ENCODE peak calls at places on chromosome 17, in ten cellular contexts. I is body of pancreas, Y is ovary, T is HCT116, D is thyroid gland, R is transverse colon, W is Peyer's patch, Q is breast epithelium, V is A549, A is IMR-90. O is an unnamed sample.
A peak's percentile ranks its signal among the peaks of the same experiment; 100 is the strongest.

GRCh38 chr17:57597531-57598453 is 147.3 kb downstream of the CCDC182 start:
- DNase-seq in I (peak; percentile 81), Y (peak; percentile 70), T (peak; percentile 65), D (peak; percentile 81), R (peak; percentile 73), W (peak; percentile 63), Q (peak; percentile 55), V (peak; percentile 82), A (peak; percentile 82), O (peak; percentile 57)

GRCh38 chr17:44749076-44750020 is 9.4 kb upstream of the ADAM11 start:
- DNase-seq in I (no peak), Y (no peak), T (no peak), D (no peak), R (no peak), W (peak; percentile 29), Q (no peak), V (no peak), A (no peak), O (no peak)

GRCh38 chr17:82862191-82862590 is 22.4 kb upstream of the ZNF750 start:
- DNase-seq in I (no peak), Y (no peak), T (no peak), D (no peak), R (no peak), W (peak; percentile 32), Q (no peak), V (no peak), A (no peak), O (no peak)

GRCh38 chr17:32755045-32755805 is 121.7 kb downstream of the MYO1D start:
- DNase-seq in I (no peak), Y (no peak), T (peak; percentile 52), D (no peak), R (no peak), W (no peak), Q (no peak), V (peak; percentile 78), A (peak; percentile 76), O (no peak)

GRCh38 chr17:1958134-1958881 is 66.8 kb downstream of the RTN4RL1 start:
- DNase-seq in I (no peak), Y (no peak), T (no peak), D (peak; percentile 62), R (no peak), W (no peak), Q (no peak), V (no peak), A (no peak), O (no peak)

GRCh38 chr17:9307313-9307998 is 268.2 kb downstream of the STX8 start:
- DNase-seq in I (no peak), Y (no peak), T (no peak), D (no peak), R (no peak), W (no peak), Q (no peak), V (no peak), A (peak; percentile 22), O (no peak)

GRCh38 chr17:76036497-76037380 is 9.6 kb upstream of the EVPL start:
- DNase-seq in I (no peak), Y (peak; percentile 56), T (no peak), D (no peak), R (peak; percentile 41), W (no peak), Q (no peak), V (no peak), A (peak; percentile 17), O (no peak)

GRCh38 chr17:57868775-57869598 is 19.1 kb upstream of the MRPS23 start:
- DNase-seq in I (no peak), Y (no peak), T (no peak), D (no peak), R (no peak), W (no peak), Q (no peak), V (no peak), A (no peak), O (no peak)

GRCh38 chr17:72321886-72322285 is 201.1 kb downstream of the SOX9 start:
- DNase-seq in I (no peak), Y (no peak), T (no peak), D (no peak), R (no peak), W (no peak), Q (no peak), V (no peak), A (no peak), O (no peak)

GRCh38 chr17:29243792-29244191 is 2.9 kb upstream of the CRYBA1 start:
- DNase-seq in I (peak; percentile 23), Y (no peak), T (no peak), D (no peak), R (no peak), W (no peak), Q (no peak), V (peak; percentile 83), A (peak; percentile 44), O (no peak)

GRCh38 chr17:48598727-48599126 is 5.1 kb upstream of the HOXB5 start:
- DNase-seq in I (no peak), Y (no peak), T (no peak), D (no peak), R (no peak), W (no peak), Q (no peak), V (no peak), A (no peak), O (no peak)

DNA sequence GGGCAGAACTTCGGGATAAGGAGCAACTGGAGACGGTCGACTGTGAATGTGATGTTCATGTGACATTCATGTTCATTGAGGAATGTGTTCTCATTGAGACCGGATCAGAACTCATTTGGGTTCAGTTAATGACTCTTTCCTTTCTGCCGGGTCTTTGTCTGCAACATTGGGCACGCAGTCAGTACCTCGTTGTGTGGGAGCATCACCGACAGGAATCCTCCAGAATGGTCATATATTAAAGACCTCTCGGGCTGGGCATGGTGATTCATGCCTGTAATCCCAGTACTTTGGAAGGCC is 144.6 kb downstream of the PITPNC1 start:
- DNase-seq in I (no peak), Y (no peak), T (no peak), D (no peak), R (no peak), W (no peak), Q (no peak), V (no peak), A (no peak), O (no peak)
- H3K27ac ChIP-seq in I (no peak overlapping the region), Y (no peak overlapping the region), T (no peak overlapping the region), D (no peak overlapping the region), R (no peak overlapping the region), W (no peak overlapping the region), Q (no peak overlapping the region), V (no peak overlapping the region), A (no peak overlapping the region), O (no peak overlapping the region)

DNA sequence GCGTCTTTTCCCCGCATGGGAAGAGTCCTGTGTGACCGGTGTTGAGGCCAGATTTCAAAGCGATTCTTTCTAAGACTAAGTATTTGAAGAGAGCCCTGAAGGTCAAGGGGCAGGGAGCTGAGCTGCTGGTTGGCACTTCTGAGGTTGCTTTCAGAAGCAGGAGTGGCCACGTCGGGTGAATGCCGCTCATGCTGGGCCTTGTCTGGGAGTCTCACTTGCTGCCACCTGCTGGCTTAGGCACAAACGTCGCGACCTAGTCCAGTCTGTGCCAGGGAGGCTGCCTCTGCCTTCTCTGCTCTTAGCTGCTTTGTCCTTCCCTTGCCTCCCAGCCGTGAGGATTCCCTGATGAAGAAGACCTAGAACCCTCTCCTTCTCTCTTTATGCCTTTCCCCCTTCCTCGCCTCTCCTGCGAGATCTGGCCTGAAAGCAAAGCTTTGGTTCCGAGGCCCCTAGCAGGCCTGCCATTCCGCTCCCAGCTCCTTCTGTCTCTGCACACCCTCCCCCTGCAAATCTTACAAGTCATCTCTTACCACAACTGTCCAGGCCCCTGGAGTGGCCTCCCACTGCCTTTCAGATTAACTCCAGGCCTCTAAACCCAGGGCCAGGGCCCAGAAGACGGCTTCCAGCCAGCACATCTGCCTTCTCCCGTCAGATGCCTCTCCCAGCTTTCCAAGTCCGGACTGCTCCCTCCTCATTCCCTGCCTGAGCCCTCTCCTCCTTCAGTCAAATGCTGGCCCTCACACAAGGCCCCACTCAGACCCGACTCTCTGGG is 11.4 kb downstream of the CTNS start:
- DNase-seq in I (peak; percentile 75), Y (no peak), T (peak; percentile 7), D (peak; percentile 35), R (peak; percentile 67), W (peak; percentile 79), Q (no peak), V (peak; percentile 80), A (peak; percentile 55), O (peak; percentile 32)
- TF ChIP-seq CTCF in I (peak; percentile 26), Y (no peak), T (peak; percentile 61), D (no peak), R (peak; percentile 47), W (peak; percentile 57), Q (no peak), V (peak; percentile 55), A (peak; percentile 49), O (peak; percentile 47)

GRCh38 chr17:64500923-64501765 is 4.3 kb upstream of the POLG2 start:
- DNase-seq in I (no peak), Y (no peak), T (no peak), D (no peak), R (no peak), W (no peak), Q (no peak), V (no peak), A (no peak), O (no peak)
- TF ChIP-seq POLR2A in I (no peak), Y (no peak), T (no peak), D (no peak), R (no peak), W (no peak), Q (no peak), V (no peak), A (no peak), O (no peak)

GRCh38 chr17:79786930-79787643 is 9.1 kb downstream of the CBX2 start:
- DNase-seq in I (peak; percentile 48), Y (no peak), T (no peak), D (no peak), R (no peak), W (no peak), Q (no peak), V (no peak), A (no peak), O (no peak)

GRCh38 chr17:79784353-79785016 is 6.5 kb downstream of the CBX2 start:
- DNase-seq in I (no peak), Y (no peak), T (no peak), D (no peak), R (no peak), W (no peak), Q (no peak), V (no peak), A (no peak), O (no peak)

GRCh38 chr17:79785900-79786810 is 8.2 kb downstream of the CBX2 start:
- DNase-seq in I (no peak), Y (no peak), T (no peak), D (no peak), R (no peak), W (no peak), Q (no peak), V (no peak), A (no peak), O (no peak)

GRCh38 chr17:79783891-79784290 is 5.9 kb downstream of the CBX2 start:
- DNase-seq in I (no peak), Y (no peak), T (no peak), D (no peak), R (no peak), W (no peak), Q (no peak), V (no peak), A (no peak), O (no peak)

GRCh38 chr17:79785017-79785899 is 7.3 kb downstream of the CBX2 start:
- DNase-seq in I (no peak), Y (no peak), T (no peak), D (no peak), R (no peak), W (no peak), Q (no peak), V (no peak), A (no peak), O (no peak)
- H3K27ac ChIP-seq in I (no peak overlapping the region), Y (no peak overlapping the region), T (no peak overlapping the region), D (no peak overlapping the region), R (no peak overlapping the region), W (no peak overlapping the region), Q (no peak overlapping the region), V (no peak overlapping the region), A (no peak overlapping the region), O (no peak overlapping the region)